ENCODE peak calls at places on chromosomes 16 and 17, in four cellular contexts. R is heart right ventricle, L is brain microvascular endothelial cell, I is lung. T is an unnamed sample.

GRCh38 chr17:19621697-19622096 is 26.9 kb upstream of the ALDH3A2 start:
- DNase-seq in I (no peak), L (no peak), R (no peak), T (no peak)

GRCh38 chr17:42049834-42050359 is 504 bp downstream of the C17orf113 start:
- DNase-seq in R (no peak), I (no peak), L (no peak), T (no peak)

GRCh38 chr17:32100971-32101631 is 41.2 kb upstream of the RHOT1 start:
- DNase-seq in L (no peak), I (no peak), R (no peak), T (no peak)

GRCh38 chr16:14572535-14572934 is 57.5 kb downstream of the PARN start:
- DNase-seq in L (no peak), R (no peak), I (no peak), T (no peak)

GRCh38 chr17:66165537-66166123 is 26.3 kb downstream of the CEP112 start:
- DNase-seq in L (peak), I (no peak), R (no peak), T (peak)

GRCh38 chr16:73433493-73434307 is 385.8 kb upstream of the ZFHX3 start:
- DNase-seq in I (no peak), R (no peak), L (no peak), T (no peak)

GRCh38 chr17:50661348-50661747 is 26.7 kb downstream of the ABCC3 start:
- DNase-seq in L (no peak), I (no peak), R (no peak), T (no peak)

GRCh38 chr17:79959042-79959441 is 76.6 kb downstream of the TBC1D16 start:
- DNase-seq in I (no peak), L (no peak), R (no peak), T (no peak)

GRCh38 chr17:12599185-12599920 is 66.3 kb upstream of the MYOCD start:
- DNase-seq in I (no peak), L (peak), R (no peak), T (no peak)

GRCh38 chr17:51088287-51088686 is 32.4 kb downstream of the SPAG9 start:
- DNase-seq in L (no peak), I (no peak), R (no peak), T (no peak)

GRCh38 chr16:57619606-57620315 is 8.7 kb upstream of the ADGRG1 start:
- DNase-seq in I (no peak), L (no peak), R (no peak), T (no peak)

GRCh38 chr16:69187891-69188451 is 1.0 kb downstream of the SNTB2 start:
- DNase-seq in I (peak), L (peak), R (peak), T (peak)

GRCh38 chr16:12501727-12502457 is 301.8 kb downstream of the CPPED1 start:
- DNase-seq in I (no peak), L (no peak), R (no peak), T (no peak)

GRCh38 chr16:3656491-3657468 is 2.3 kb downstream of the DNASE1 start:
- DNase-seq in R (no peak), L (no peak), I (no peak), T (no peak)

GRCh38 chr17:39835038-39835786 is 28.9 kb downstream of the IKZF3 start:
- DNase-seq in R (no peak), I (no peak), L (no peak), T (no peak)
- TF ChIP-seq CTCF in R (no peak), I (no peak), L (peak), T (no peak)

GRCh38 chr17:73278465-73279453 is 17.1 kb upstream of the CPSF4L start:
- DNase-seq in R (no peak), L (no peak), I (no peak), T (no peak)

GRCh38 chr17:73279704-73280103 is 18.0 kb upstream of the CPSF4L start:
- DNase-seq in R (no peak), L (no peak), I (no peak), T (no peak)

GRCh38 chr17:73281926-73282325 is 20.2 kb upstream of the CPSF4L start:
- DNase-seq in R (no peak), L (no peak), I (no peak), T (peak)

GRCh38 chr17:73278049-73278464 is 16.4 kb upstream of the CPSF4L start:
- DNase-seq in R (no peak), I (no peak), L (no peak), T (no peak)

GRCh38 chr17:73280191-73280590 is 18.5 kb upstream of the CPSF4L start:
- DNase-seq in I (no peak), L (no peak), R (no peak), T (no peak)
- TF ChIP-seq CTCF in I (no peak), L (no peak), R (no peak), T (no peak)

DNA sequence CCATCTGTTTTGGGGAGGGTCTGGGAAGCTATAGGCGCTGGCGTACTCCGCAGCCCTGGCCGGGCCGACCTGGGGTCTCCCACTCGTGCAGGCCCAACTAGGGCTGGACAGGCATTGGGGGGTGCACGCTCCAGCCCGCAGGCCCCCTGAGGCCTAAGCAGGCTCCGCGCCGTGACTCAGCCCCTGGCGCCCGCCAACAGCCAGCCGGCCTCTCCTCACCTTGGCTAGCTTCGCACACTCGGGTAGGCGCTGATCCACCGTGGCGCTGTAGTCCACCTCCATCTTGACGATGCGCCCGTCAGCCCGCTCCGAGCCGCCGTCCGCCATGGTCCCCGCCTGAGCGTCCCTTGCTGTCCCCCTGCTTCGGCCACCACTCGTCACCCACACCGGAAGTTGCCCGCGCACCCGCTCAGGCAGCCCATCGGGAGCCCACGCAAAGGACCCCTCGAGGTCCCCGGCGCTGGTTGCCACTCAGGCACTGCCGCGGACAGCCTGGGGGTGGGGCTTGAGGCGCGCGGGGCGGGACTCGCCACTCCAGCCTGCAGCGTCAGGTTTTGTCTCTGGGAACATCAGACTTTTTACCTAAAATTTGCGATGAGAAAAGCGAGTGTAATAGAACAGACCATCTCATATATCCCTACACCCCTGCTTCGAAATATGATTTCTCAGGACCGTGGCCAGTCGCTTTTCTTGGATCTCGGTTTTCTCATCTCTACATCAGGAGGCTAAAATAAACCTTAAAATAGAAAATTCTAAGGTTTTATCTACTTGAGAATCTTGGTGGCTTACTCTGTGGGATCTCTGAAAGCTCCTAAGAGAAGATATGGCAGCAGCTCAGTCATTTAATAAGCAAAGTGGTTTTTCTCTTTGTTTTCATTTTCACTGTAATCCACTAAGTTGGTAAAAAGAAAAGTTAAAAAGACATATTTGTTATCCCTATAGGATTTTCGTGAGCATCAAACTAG is at the start of gene PSMD12:
- DNase-seq in I (peak), R (peak), L (peak), T (peak)
- TF ChIP-seq CTCF in I (no peak), R (no peak), L (no peak), T (no peak)

GRCh38 chr16:29198231-29198630 is 208.3 kb downstream of the NPIPB11 start:
- DNase-seq in R (no peak), L (no peak), I (no peak), T (no peak)

GRCh38 chr16:29192329-29193247 is 207.7 kb downstream of the LAT start:
- DNase-seq in L (no peak), R (no peak), I (no peak), T (no peak)
- TF ChIP-seq CTCF in L (peak), R (no peak), I (no peak), T (no peak)

DNA sequence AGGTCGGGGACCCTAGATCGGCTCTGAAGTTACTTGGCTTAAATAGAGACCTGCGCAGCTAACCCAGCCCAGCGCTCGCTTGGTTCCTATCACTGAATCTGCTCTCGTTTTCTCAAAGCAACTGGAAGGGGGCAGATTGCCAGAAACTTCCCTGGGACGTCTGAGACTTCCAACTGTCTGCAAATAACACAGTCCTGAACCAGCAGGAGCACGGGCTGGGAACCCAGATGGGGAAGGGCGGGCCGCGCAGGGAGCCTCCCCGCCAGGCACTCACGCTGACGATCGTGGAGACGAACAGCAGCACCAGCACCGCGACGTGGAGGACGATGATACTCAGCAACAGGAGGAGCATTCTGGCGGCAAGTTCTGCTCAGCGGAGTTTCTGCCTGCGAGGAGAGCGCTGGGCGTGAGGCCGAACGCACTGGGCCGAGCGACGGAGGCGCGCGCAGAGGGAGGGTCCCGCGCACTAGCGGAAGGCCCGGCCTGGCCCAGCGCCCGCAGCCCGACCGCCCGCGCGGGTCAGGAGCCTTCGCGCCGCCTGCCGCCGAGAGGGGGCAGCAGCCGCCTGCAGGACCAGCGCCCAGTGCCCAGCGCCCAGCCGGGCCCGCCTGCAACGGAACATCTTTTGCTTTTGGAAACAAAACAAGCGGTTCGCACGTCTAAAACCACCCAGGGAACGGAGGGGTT is 4.6 kb downstream of the PMP22 start:
- DNase-seq in I (peak), R (peak), L (peak), T (peak)
- TF ChIP-seq CTCF in I (peak), R (peak), L (peak), T (peak)

DNA sequence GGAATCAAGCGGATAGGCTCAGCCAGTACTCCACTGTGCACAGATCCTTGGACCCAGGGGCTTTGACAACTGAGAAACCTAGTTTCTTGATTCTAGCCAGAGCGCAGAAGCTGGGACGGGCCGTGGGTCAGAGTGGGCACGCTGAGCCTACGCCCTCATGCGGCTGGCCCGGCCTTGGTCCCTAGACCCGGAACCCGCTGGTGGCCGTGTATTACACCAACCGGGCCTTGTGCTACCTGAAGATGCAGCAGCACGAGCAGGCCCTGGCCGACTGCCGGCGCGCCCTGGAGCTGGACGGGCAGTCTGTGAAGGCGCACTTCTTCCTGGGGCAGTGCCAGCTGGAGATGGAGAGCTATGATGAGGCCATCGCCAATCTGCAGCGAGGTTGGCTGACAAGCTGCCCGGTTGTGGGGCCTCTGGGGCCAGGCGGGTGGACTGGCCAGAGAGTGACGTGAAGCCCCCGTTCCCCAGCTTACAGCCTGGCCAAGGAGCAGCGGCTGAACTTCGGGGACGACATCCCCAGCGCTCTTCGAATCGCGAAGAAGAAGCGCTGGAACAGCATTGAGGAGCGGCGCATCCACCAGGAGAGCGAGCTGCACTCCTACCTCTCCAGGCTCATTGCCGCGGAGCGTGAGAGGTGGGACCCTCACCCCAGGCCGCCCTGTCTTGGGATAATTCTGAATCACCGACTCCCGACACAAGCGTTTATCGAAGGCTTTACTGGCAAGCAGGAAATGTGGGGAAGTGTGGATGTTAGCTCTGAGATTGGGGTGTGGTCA is 946 bp downstream of the STUB1 start:
- DNase-seq in I (no peak), L (no peak), R (peak), T (no peak)
- TF ChIP-seq CTCF in I (no peak), L (peak), R (peak), T (peak)

GRCh38 chr17:43533699-43534098 is 12.4 kb downstream of the ETV4 start:
- DNase-seq in R (no peak), I (no peak), L (no peak), T (no peak)
- TF ChIP-seq CTCF in R (no peak), I (no peak), L (peak), T (no peak)

T was measured in GM13976.